ENCODE peak calls at places on chromosome 2, in four cellular contexts. F, M, E and B are unnamed samples.

GRCh38 chr2:27891063-27891819 is 712 bp downstream of the BABAM2 start:
- DNase-seq in E (peak), F (peak), M (peak), B (no peak)

GRCh38 chr2:232447638-232448472 is 8.1 kb upstream of the ALPI start:
- DNase-seq in M (no peak), E (peak), F (no peak), B (no peak)

GRCh38 chr2:51289045-51289444 is 257.1 kb upstream of the NRXN1 start:
- DNase-seq in M (no peak), E (no peak), F (no peak), B (no peak)

GRCh38 chr2:224901121-224901676 is 141.1 kb downstream of the DOCK10 start:
- DNase-seq in E (no peak), F (no peak), M (no peak), B (no peak)

GRCh38 chr2:171347158-171347557 is 86.6 kb downstream of the METTL8 start:
- DNase-seq in M (no peak), F (no peak), E (no peak), B (no peak)

GRCh38 chr2:189548686-189549439 is 31.7 kb downstream of the SLC40A1 start:
- DNase-seq in M (no peak), E (no peak), F (peak), B (no peak)

GRCh38 chr2:202278944-202279343 is 13.4 kb downstream of the NOP58 start:
- DNase-seq in M (no peak), E (no peak), F (no peak), B (no peak)

GRCh38 chr2:24164416-24164973 is 10.4 kb upstream of the FAM228A start:
- DNase-seq in M (peak), F (peak), E (peak), B (no peak)

GRCh38 chr2:128270306-128271185 is 48.1 kb downstream of the HS6ST1 start:
- DNase-seq in E (no peak), M (no peak), F (no peak), B (no peak)

GRCh38 chr2:237915576-237915975 is 51.2 kb upstream of the UBE2F start:
- DNase-seq in E (no peak), F (no peak), M (no peak), B (no peak)

GRCh38 chr2:210460863-210461227 is 15.7 kb downstream of the LANCL1 start:
- DNase-seq in M (no peak), E (no peak), F (no peak), B (no peak)

GRCh38 chr2:233174131-233174530 is 77.3 kb upstream of the ATG16L1 start:
- DNase-seq in E (no peak), F (no peak), M (no peak), B (no peak)

GRCh38 chr2:230410861-230411464 is 5.0 kb upstream of the SP100 start:
- DNase-seq in M (no peak), F (no peak), E (no peak), B (no peak)

GRCh38 chr2:110842048-110842447 is 109.7 kb downstream of the ACOXL start:
- DNase-seq in F (no peak), M (no peak), E (no peak), B (no peak)

GRCh38 chr2:54092940-54093339 is 22.5 kb upstream of the ACYP2 start:
- DNase-seq in E (no peak), F (no peak), M (no peak), B (no peak)

GRCh38 chr2:232537499-232537898 is 2.0 kb upstream of the CHRNG start:
- DNase-seq in E (no peak), F (no peak), M (no peak), B (no peak)

GRCh38 chr2:203861197-203861596 is 6.4 kb upstream of the CTLA4 start:
- DNase-seq in F (no peak), M (no peak), E (no peak), B (no peak)

GRCh38 chr2:161208527-161209139 is 48.4 kb downstream of the TANK start:
- DNase-seq in F (peak), E (no peak), M (peak), B (no peak)

GRCh38 chr2:151228847-151229497 is 32.7 kb downstream of the RBM43 start:
- DNase-seq in F (no peak), M (no peak), E (no peak), B (no peak)

GRCh38 chr2:176162911-176163654 is 6.0 kb downstream of the HOXD3 start:
- DNase-seq in F (no peak), E (no peak), M (no peak), B (no peak)

GRCh38 chr2:173161040-173161439 is 85.4 kb downstream of the MAP3K20 start:
- DNase-seq in F (no peak), E (no peak), M (no peak), B (no peak)

GRCh38 chr2:68357608-68358337 is 7.3 kb upstream of the PLEK start:
- DNase-seq in F (peak), M (peak), E (peak), B (no peak)

GRCh38 chr2:62178741-62179271 is 17.1 kb upstream of the B3GNT2 start:
- DNase-seq in F (no peak), E (no peak), M (no peak), B (no peak)

GRCh38 chr2:105888625-105889024 is 143.9 kb downstream of the NCK2 start:
- DNase-seq in F (peak), E (no peak), M (peak), B (no peak)

GRCh38 chr2:99694331-99694730 is 204.5 kb upstream of the REV1 start:
- DNase-seq in F (no peak), E (no peak), M (no peak), B (no peak)

GRCh38 chr2:69776886-69777777 is 35.2 kb downstream of the ANXA4 start:
- DNase-seq in E (no peak), F (no peak), M (no peak), B (no peak)

GRCh38 chr2:8525582-8526402 is 156.1 kb upstream of the ID2 start:
- DNase-seq in M (no peak), E (no peak), F (peak), B (no peak)
- H3K4me3 ChIP-seq in M (no peak), E (no peak), F (no peak), B (no peak)

DNA sequence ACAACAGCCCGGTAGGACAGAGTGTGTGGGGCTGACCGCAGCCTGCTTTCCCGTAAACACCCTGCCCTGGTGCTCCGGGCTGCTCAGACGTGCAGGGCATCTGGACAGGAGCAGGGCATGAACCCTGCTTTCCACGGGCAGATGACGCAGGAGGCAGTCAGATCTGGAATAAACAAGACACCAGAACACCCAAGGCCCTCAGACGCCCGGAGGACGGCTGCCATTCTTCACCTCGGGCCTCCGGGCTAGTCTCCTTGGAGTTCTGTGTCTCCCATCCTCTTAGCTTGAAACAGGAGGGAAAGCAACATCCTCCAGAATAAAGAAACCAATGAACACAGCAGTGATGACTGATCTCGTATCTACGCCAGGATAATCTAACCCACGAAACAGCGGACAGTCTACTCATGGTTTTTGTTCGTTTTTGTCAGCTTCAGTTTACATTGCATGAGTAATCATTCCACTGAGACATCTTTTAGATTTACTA is 7.3 kb downstream of the PXDN start:
- DNase-seq in E (no peak), M (no peak), F (no peak), B (no peak)
- H3K9ac ChIP-seq in E (no peak), M (no peak), F (no peak), B (no peak)

GRCh38 chr2:7497223-7497622 is 580.0 kb downstream of the RNF144A start:
- DNase-seq in F (no peak), E (no peak), M (no peak), B (no peak)
- TF ChIP-seq POLR2AphosphoS5 in F (no peak), E (no peak), M (no peak), B (no peak)

GRCh38 chr2:201234167-201235139 is 25.9 kb upstream of the CASP8 start:
- DNase-seq in E (peak), F (no peak), M (no peak), B (no peak)

GRCh38 chr2:201232125-201232815 is 28.1 kb upstream of the CASP8 start:
- DNase-seq in F (peak), M (peak), E (peak), B (peak)

GRCh38 chr2:201237486-201238241 is 22.7 kb upstream of the CASP8 start:
- DNase-seq in F (no peak), M (no peak), E (peak), B (no peak)

GRCh38 chr2:201235865-201236811 is 24.2 kb upstream of the CASP8 start:
- DNase-seq in F (peak), M (no peak), E (peak), B (no peak)

GRCh38 chr2:201233192-201234166 is 26.9 kb upstream of the CASP8 start:
- DNase-seq in E (peak), F (peak), M (peak), B (no peak)
- H3K4me3 ChIP-seq in E (peak), F (peak), M (peak), B (peak)

GRCh38 chr2:222907790-222908431 is 47.1 kb downstream of the ACSL3 start:
- DNase-seq in F (no peak), M (no peak), E (no peak), B (no peak)
- H3K9ac ChIP-seq in F (no peak), M (no peak), E (no peak), B (no peak)

GRCh38 chr2:152376968-152377367 is 42.0 kb downstream of the FMNL2 start:
- DNase-seq in F (no peak), E (no peak), M (no peak), B (no peak)
- TF ChIP-seq POLR2AphosphoS5 in F (no peak), E (no peak), M (no peak), B (no peak)

DNA sequence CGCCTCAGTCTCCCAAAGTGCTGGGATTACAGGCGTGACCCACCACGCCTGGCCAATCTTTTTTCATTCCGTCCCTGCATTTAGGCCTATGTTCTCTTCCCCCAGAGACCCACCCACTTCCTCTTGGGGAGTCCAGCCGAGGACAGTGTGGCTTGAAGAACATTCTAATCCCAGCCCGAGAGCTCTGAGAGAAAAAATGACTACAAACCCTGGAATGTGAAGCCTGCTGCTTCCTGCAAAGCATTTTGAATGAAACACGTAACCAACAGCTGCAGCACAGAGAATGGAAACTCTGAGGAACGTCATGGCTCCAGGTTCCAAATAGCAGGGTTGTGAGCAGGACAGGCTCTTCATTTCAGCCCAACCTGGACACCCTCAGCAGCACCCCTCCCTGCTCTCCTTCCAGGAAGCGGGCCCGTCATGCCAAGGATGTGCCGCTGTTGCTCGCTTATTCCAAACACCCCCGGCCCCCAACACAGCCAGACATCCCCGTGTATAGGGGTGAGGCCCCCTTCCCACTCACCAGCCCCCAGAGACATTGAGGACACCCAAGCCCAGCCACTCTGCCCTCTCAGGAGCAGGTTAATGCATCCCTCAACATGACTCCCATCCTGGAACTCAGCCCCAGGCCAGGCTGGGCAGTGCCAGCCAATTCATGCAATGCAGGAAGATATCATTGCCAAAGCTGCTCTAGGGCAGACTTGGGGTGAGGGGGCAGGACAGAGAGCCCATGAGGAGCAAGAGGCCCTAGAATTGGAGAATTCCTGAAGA is 139.8 kb downstream of the ZFP36L2 start:
- DNase-seq in F (no peak), M (peak), E (no peak), B (no peak)
- H3K4me3 ChIP-seq in F (no peak), M (no peak), E (no peak), B (no peak)

DNA sequence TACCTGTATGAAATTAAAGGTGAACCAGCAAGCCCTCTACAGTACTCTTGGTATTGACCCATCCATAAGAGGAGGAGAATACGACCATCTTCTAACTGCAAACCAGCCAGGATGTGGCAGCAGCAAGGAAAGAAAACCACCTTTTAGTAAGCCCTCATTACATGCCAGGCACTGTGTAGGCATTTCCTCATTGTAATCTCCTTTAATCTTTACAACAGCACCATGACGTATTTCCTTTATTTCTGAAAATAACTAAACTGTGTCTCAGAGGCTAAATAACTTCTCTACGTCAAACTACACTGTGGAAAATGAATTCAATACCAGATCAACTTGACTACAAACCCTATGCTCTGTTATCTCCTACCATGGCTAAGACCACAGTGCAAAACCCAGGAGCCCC is 18.2 kb downstream of the WDR35 start:
- DNase-seq in E (no peak), F (no peak), M (no peak), B (no peak)
- H3K9ac ChIP-seq in E (no peak), F (no peak), M (no peak), B (no peak)

GRCh38 chr2:188475945-188476344 is 184.3 kb downstream of the GULP1 start:
- DNase-seq in M (no peak), F (no peak), E (no peak), B (no peak)
- TF ChIP-seq POLR2AphosphoS5 in M (no peak), F (no peak), E (no peak), B (no peak)